ENCODE peak calls at places on chromosomes 5 and 9, in eight cellular contexts. One of them, this sample, is unnamed.

GRCh38 chr9:121266906-121267650 is 884 bp upstream of the GSN start:
- DNase-seq in tibial nerve: no peak
- DNase-seq in bronchial epithelial cell: no peak
- DNase-seq in posterior vena cava: no peak
- DNase-seq in AG20443: no peak
- DNase-seq in thyroid gland: peak; percentile 24
- DNase-seq in ovary: no peak
- DNase-seq in frontal cortex: no peak
- DNase-seq in this sample: no peak

GRCh38 chr9:127541865-127542264 is 70.2 kb upstream of the STXBP1 start:
- DNase-seq in frontal cortex: no peak
- DNase-seq in bronchial epithelial cell: no peak
- DNase-seq in posterior vena cava: peak; percentile 93
- DNase-seq in tibial nerve: peak; percentile 81
- DNase-seq in AG20443: peak; percentile 67
- DNase-seq in thyroid gland: peak; percentile 49
- DNase-seq in ovary: no peak
- DNase-seq in this sample: no peak

GRCh38 chr9:71036501-71036900 is 84.9 kb downstream of the TRPM3 start:
- DNase-seq in AG20443: no peak
- DNase-seq in thyroid gland: peak; percentile 42
- DNase-seq in tibial nerve: no peak
- DNase-seq in frontal cortex: peak; percentile 12
- DNase-seq in ovary: no peak
- DNase-seq in bronchial epithelial cell: peak; percentile 58
- DNase-seq in posterior vena cava: no peak
- DNase-seq in this sample: no peak

GRCh38 chr5:132714456-132715307 is 22.7 kb downstream of the KIF3A start:
- DNase-seq in frontal cortex: no peak
- DNase-seq in AG20443: peak; percentile 19
- DNase-seq in thyroid gland: no peak
- DNase-seq in posterior vena cava: no peak
- DNase-seq in tibial nerve: no peak
- DNase-seq in ovary: no peak
- DNase-seq in bronchial epithelial cell: peak; percentile 20
- DNase-seq in this sample: no peak

GRCh38 chr5:150502106-150502505 is 5.8 kb upstream of the NDST1 start:
- DNase-seq in thyroid gland: peak; percentile 26
- DNase-seq in AG20443: no peak
- DNase-seq in frontal cortex: no peak
- DNase-seq in ovary: no peak
- DNase-seq in bronchial epithelial cell: peak; percentile 38
- DNase-seq in posterior vena cava: no peak
- DNase-seq in tibial nerve: no peak
- DNase-seq in this sample: no peak

GRCh38 chr9:110502842-110503241 is 76.7 kb downstream of the SVEP1 start:
- DNase-seq in frontal cortex: no peak
- DNase-seq in bronchial epithelial cell: peak; percentile 57
- DNase-seq in AG20443: no peak
- DNase-seq in posterior vena cava: no peak
- DNase-seq in ovary: no peak
- DNase-seq in thyroid gland: no peak
- DNase-seq in tibial nerve: no peak
- DNase-seq in this sample: no peak

GRCh38 chr9:76419782-76420380 is 25.7 kb upstream of the RFK start:
- DNase-seq in posterior vena cava: no peak
- DNase-seq in tibial nerve: no peak
- DNase-seq in thyroid gland: no peak
- DNase-seq in ovary: no peak
- DNase-seq in bronchial epithelial cell: peak; percentile 42
- DNase-seq in AG20443: peak; percentile 50
- DNase-seq in frontal cortex: no peak
- DNase-seq in this sample: no peak

GRCh38 chr9:123365287-123365880 is 9.4 kb downstream of the CRB2 start:
- DNase-seq in thyroid gland: no peak
- DNase-seq in tibial nerve: no peak
- DNase-seq in ovary: no peak
- DNase-seq in AG20443: no peak
- DNase-seq in frontal cortex: no peak
- DNase-seq in posterior vena cava: no peak
- DNase-seq in bronchial epithelial cell: no peak
- DNase-seq in this sample: no peak

GRCh38 chr5:137743031-137743640 is 7.2 kb upstream of the KLHL3 start:
- DNase-seq in bronchial epithelial cell: peak; percentile 64
- DNase-seq in ovary: peak; percentile 37
- DNase-seq in AG20443: peak; percentile 69
- DNase-seq in frontal cortex: no peak
- DNase-seq in tibial nerve: no peak
- DNase-seq in posterior vena cava: no peak
- DNase-seq in thyroid gland: peak; percentile 55
- DNase-seq in this sample: peak; percentile 61

GRCh38 chr9:79382468-79382867 is 189.3 kb upstream of the TLE4 start:
- DNase-seq in frontal cortex: no peak
- DNase-seq in posterior vena cava: no peak
- DNase-seq in ovary: no peak
- DNase-seq in bronchial epithelial cell: peak; percentile 56
- DNase-seq in thyroid gland: no peak
- DNase-seq in AG20443: peak; percentile 17
- DNase-seq in tibial nerve: no peak
- DNase-seq in this sample: no peak

GRCh38 chr9:92680166-92681119 is 10.5 kb upstream of the IPPK start:
- DNase-seq in ovary: no peak
- DNase-seq in frontal cortex: no peak
- DNase-seq in AG20443: no peak
- DNase-seq in bronchial epithelial cell: peak; percentile 94
- DNase-seq in posterior vena cava: no peak
- DNase-seq in tibial nerve: no peak
- DNase-seq in thyroid gland: no peak
- DNase-seq in this sample: no peak

GRCh38 chr5:44875661-44876250 is 67.0 kb downstream of the MRPS30 start:
- DNase-seq in bronchial epithelial cell: peak; percentile 97
- DNase-seq in frontal cortex: no peak
- DNase-seq in thyroid gland: no peak
- DNase-seq in ovary: no peak
- DNase-seq in tibial nerve: no peak
- DNase-seq in posterior vena cava: no peak
- DNase-seq in AG20443: no peak
- DNase-seq in this sample: no peak

This sample was measured in neural crest cell.